ENCODE peak calls at places on chromosomes 1 and 21, in four cellular contexts. Z is substantia nigra; M is stimulated activated CD8-positive, alpha-beta memory T cell treated with anti-CD3 and anti-CD28 coated beads, Interleukin-15, amount 100 ng/mL, for 1 hour; E is aorta. R is an unnamed sample.

GRCh38 chr1:148315081-148315811 is 163.2 kb upstream of the NBPF11 start:
- DNase-seq in Z (no peak), M (no peak), E (no peak), R (no peak)

GRCh38 chr21:43211085-43212071 is 42.6 kb downstream of the CRYAA start:
- DNase-seq in Z (no peak), M (no peak), E (no peak), R (peak)

GRCh38 chr1:198667186-198667585 is 28.3 kb downstream of the PTPRC start:
- DNase-seq in Z (no peak), M (no peak), E (no peak), R (no peak)

GRCh38 chr1:72848997-72849396 is 566.7 kb upstream of the NEGR1 start:
- DNase-seq in Z (no peak), M (no peak), E (no peak), R (no peak)

GRCh38 chr1:6347641-6348487 is 45.7 kb downstream of the ACOT7 start:
- DNase-seq in Z (no peak), M (peak), E (no peak), R (no peak)

GRCh38 chr1:72280131-72280530 is 2.2 kb downstream of the NEGR1 start:
- DNase-seq in Z (no peak), M (no peak), E (no peak), R (no peak)

GRCh38 chr1:75136158-75136815 is 2.1 kb downstream of the LHX8 start:
- DNase-seq in Z (no peak), M (no peak), E (no peak), R (no peak)

GRCh38 chr1:47262787-47263413 is 30.9 kb upstream of the TAL1 start:
- DNase-seq in Z (no peak), M (peak), E (no peak), R (no peak)

GRCh38 chr1:65431111-65431705 is 10.7 kb downstream of the LEPR start:
- DNase-seq in Z (no peak), M (no peak), E (no peak), R (no peak)

GRCh38 chr21:45983981-45984551 is 2.5 kb downstream of the COL6A1 start:
- DNase-seq in Z (no peak), M (no peak), E (peak), R (peak)

GRCh38 chr1:161720341-161720887 is 930 bp upstream of the FCRLB start:
- DNase-seq in Z (no peak), M (no peak), E (no peak), R (no peak)

GRCh38 chr1:55506686-55507577 is 291.8 kb upstream of the USP24 start:
- DNase-seq in Z (no peak), M (no peak), E (no peak), R (no peak)

GRCh38 chr1:181594553-181594952 is 111.2 kb downstream of the CACNA1E start:
- DNase-seq in Z (no peak), M (no peak), E (no peak), R (no peak)

GRCh38 chr1:96992871-96993270 is 271.3 kb downstream of the PTBP2 start:
- DNase-seq in Z (no peak), M (no peak), E (no peak), R (no peak)

GRCh38 chr21:45405819-45406762 is 1.1 kb downstream of the COL18A1 start:
- DNase-seq in Z (no peak), M (no peak), E (peak), R (peak)

GRCh38 chr1:207917086-207917485 is 6.2 kb upstream of the CD34 start:
- DNase-seq in Z (no peak), M (no peak), E (no peak), R (no peak)

GRCh38 chr21:28442624-28443023 is 550.1 kb downstream of the LTN1 start:
- DNase-seq in Z (no peak), M (no peak), E (no peak), R (no peak)

GRCh38 chr1:53736290-53736689 is 2.7 kb downstream of the GLIS1 start:
- DNase-seq in Z (no peak), M (no peak), E (no peak), R (no peak)

GRCh38 chr1:156808186-156809030 is 8.2 kb downstream of the SH2D2A start:
- DNase-seq in Z (no peak), M (no peak), E (no peak), R (no peak)

GRCh38 chr1:147334292-147334691 is 91.8 kb downstream of the CHD1L start:
- DNase-seq in Z (no peak), M (no peak), E (no peak), R (no peak)

GRCh38 chr1:170214117-170214979 is 68.6 kb downstream of the NTMT2 start:
- DNase-seq in Z (no peak), M (no peak), E (peak), R (no peak)

GRCh38 chr1:66210653-66211052 is 323.3 kb upstream of the SGIP1 start:
- DNase-seq in Z (no peak), M (no peak), E (no peak), R (no peak)

GRCh38 chr1:234230414-234230862 is 142.8 kb upstream of the COA6 start:
- DNase-seq in Z (no peak), M (no peak), E (no peak), R (no peak)

GRCh38 chr1:51566260-51566659 is 47.2 kb upstream of the EPS15 start:
- DNase-seq in Z (no peak), M (no peak), E (no peak), R (no peak)